ENCODE peak calls at places on chromosomes 5 and 9, in six cellular contexts. R, X, Y, C, D and M are unnamed samples.

GRCh38 chr5:78077369-78078068 is 217.0 kb downstream of the AP3B1 start:
- DNase-seq in Y (no peak), C (no peak), X (no peak), R (no peak), D (no peak), M (no peak)

GRCh38 chr5:150612905-150613670 is 27.4 kb upstream of the SYNPO start:
- DNase-seq in D (no peak), Y (no peak), R (no peak), C (no peak), X (no peak), M (no peak)

GRCh38 chr5:83877911-83878706 is 157.5 kb upstream of the HAPLN1 start:
- DNase-seq in C (no peak), R (no peak), X (no peak), Y (no peak), D (no peak), M (no peak)

GRCh38 chr5:98770158-98770910 is 3.1 kb upstream of the RGMB start:
- DNase-seq in C (peak; percentile 21), D (no peak), Y (peak; percentile 46), R (no peak), X (no peak), M (peak; percentile 19)

GRCh38 chr5:178359738-178360137 is 127.1 kb upstream of the PHYKPL start:
- DNase-seq in R (no peak), Y (no peak), X (no peak), C (no peak), D (no peak), M (no peak)

GRCh38 chr5:36982146-36982545 is 105.6 kb downstream of the NIPBL start:
- DNase-seq in D (no peak), C (no peak), X (no peak), Y (no peak), R (no peak), M (no peak)

GRCh38 chr9:81741103-81741502 is 51.8 kb upstream of the TLE1 start:
- DNase-seq in Y (no peak), R (no peak), X (no peak), C (no peak), D (no peak), M (no peak)

GRCh38 chr9:87585456-87585855 is 87.8 kb downstream of the DAPK1 start:
- DNase-seq in Y (no peak), X (no peak), R (no peak), C (no peak), D (no peak), M (no peak)

GRCh38 chr5:87319469-87319868 is 51.8 kb downstream of the RASA1 start:
- DNase-seq in Y (no peak), R (no peak), C (no peak), D (no peak), X (no peak), M (no peak)

GRCh38 chr5:86979801-86980510 is 287.7 kb upstream of the RASA1 start:
- DNase-seq in C (peak; percentile 19), Y (no peak), R (peak; percentile 54), X (no peak), D (no peak), M (no peak)

GRCh38 chr5:34497031-34497808 is 158.9 kb upstream of the RAI14 start:
- DNase-seq in Y (no peak), D (no peak), X (no peak), R (no peak), C (no peak), M (no peak)

GRCh38 chr5:68182534-68182933 is 33.0 kb upstream of the PIK3R1 start:
- DNase-seq in X (no peak), C (no peak), D (no peak), Y (no peak), R (no peak), M (no peak)

GRCh38 chr5:8517461-8517860 is 648.5 kb downstream of the MTRR start:
- DNase-seq in R (no peak), C (no peak), Y (no peak), X (no peak), D (no peak), M (no peak)

GRCh38 chr9:135552698-135553161 is 6.8 kb downstream of the OBP2A start:
- DNase-seq in X (no peak), C (no peak), D (no peak), R (no peak), Y (no peak), M (no peak)

GRCh38 chr9:92165472-92165871 is 50.3 kb upstream of the SPTLC1 start:
- DNase-seq in C (no peak), X (no peak), Y (no peak), R (no peak), D (no peak), M (no peak)

GRCh38 chr9:116190997-116191396 is 37.4 kb downstream of the PAPPA start:
- DNase-seq in Y (no peak), R (peak; percentile 31), C (no peak), D (no peak), X (no peak), M (no peak)

GRCh38 chr9:132209263-132209662 is 47.4 kb downstream of the NTNG2 start:
- DNase-seq in R (no peak), X (no peak), C (no peak), D (no peak), Y (no peak), M (no peak)

GRCh38 chr5:13624283-13625074 is 320.0 kb downstream of the DNAH5 start:
- DNase-seq in D (no peak), Y (peak; percentile 37), R (no peak), C (no peak), X (no peak), M (no peak)

GRCh38 chr9:131824175-131824594 is 84.3 kb upstream of the RAPGEF1 start:
- DNase-seq in R (no peak), D (no peak), X (no peak), Y (no peak), C (no peak), M (no peak)

GRCh38 chr5:33761139-33761538 is 130.7 kb downstream of the ADAMTS12 start:
- DNase-seq in C (peak; percentile 56), R (no peak), X (no peak), Y (no peak), D (no peak), M (no peak)

GRCh38 chr5:31075981-31076380 is 117.5 kb upstream of the CDH6 start:
- DNase-seq in R (no peak), Y (no peak), C (no peak), D (no peak), X (no peak), M (no peak)

GRCh38 chr5:75630875-75631274 is 19.6 kb downstream of the ANKDD1B start:
- DNase-seq in D (no peak), C (no peak), X (no peak), Y (no peak), R (no peak), M (no peak)

GRCh38 chr5:78813286-78813685 is 164.7 kb upstream of the LHFPL2 start:
- DNase-seq in R (no peak), C (no peak), X (no peak), D (no peak), Y (no peak), M (no peak)

GRCh38 chr9:109107402-109108240 is 12.1 kb downstream of the TMEM245 start:
- DNase-seq in Y (peak; percentile 25), D (no peak), C (peak; percentile 53), X (no peak), R (no peak), M (no peak)

GRCh38 chr5:82296929-82297328 is 18.8 kb upstream of the RPS23 start:
- DNase-seq in R (no peak), X (no peak), C (no peak), D (no peak), Y (no peak), M (no peak)

GRCh38 chr5:91383956-91384300 is 811 bp upstream of the ARRDC3 start:
- DNase-seq in Y (no peak), X (no peak), C (no peak), R (no peak), D (no peak), M (no peak)

GRCh38 chr9:21465859-21466518 is 16.1 kb downstream of the IFNE start:
- DNase-seq in D (no peak), Y (peak; percentile 56), R (peak; percentile 19), X (no peak), C (peak; percentile 34), M (no peak)

GRCh38 chr5:149063017-149063687 is at the start of gene SH3TC2:
- DNase-seq in X (no peak), C (peak; percentile 60), Y (peak; percentile 77), D (no peak), R (no peak), M (no peak)

GRCh38 chr9:130450344-130451003 is 5.7 kb downstream of the ASS1 start:
- DNase-seq in D (no peak), R (no peak), C (no peak), Y (peak; percentile 68), X (no peak), M (no peak)

GRCh38 chr9:36437790-36438189 is 37.7 kb upstream of the RNF38 start:
- DNase-seq in R (no peak), X (no peak), D (no peak), Y (no peak), C (no peak), M (no peak)

GRCh38 chr5:152556779-152557178 is 151.7 kb upstream of the NMUR2 start:
- DNase-seq in C (no peak), Y (no peak), D (no peak), R (no peak), X (no peak), M (no peak)

GRCh38 chr5:38168029-38168428 is 90.3 kb upstream of the EGFLAM start:
- DNase-seq in X (no peak), D (no peak), C (no peak), R (no peak), Y (no peak), M (no peak)

GRCh38 chr9:136977223-136978072 is at the start of gene PTGDS:
- DNase-seq in X (no peak), R (no peak), Y (no peak), C (no peak), D (no peak), M (no peak)

GRCh38 chr5:140027807-140028206 is 15.3 kb downstream of the NRG2 start:
- DNase-seq in R (no peak), X (no peak), C (no peak), Y (no peak), D (no peak), M (no peak)

GRCh38 chr5:146541956-146542849 is 26.2 kb upstream of the GPR151 start:
- DNase-seq in D (peak; percentile 60), Y (peak; percentile 86), C (peak; percentile 73), R (no peak), X (peak; percentile 37), M (peak; percentile 54)